ENCODE peak calls at places on chromosomes 16 and 17, in eight cellular contexts. One of them, this sample, is unnamed.

GRCh38 chr17:35788504-35788998 is 6.9 kb downstream of the MMP28 start:
- DNase-seq in CD8-positive, alpha-beta T cell: no peak
- DNase-seq in epithelial cell of esophagus: peak
- DNase-seq in cardiac muscle cell: no peak
- DNase-seq in HCT116: no peak
- DNase-seq in endodermal cell: no peak
- DNase-seq in cardiac fibroblast: peak
- DNase-seq in fibroblast of pulmonary artery: peak
- DNase-seq in this sample: no peak

GRCh38 chr17:73228748-73229236 is 32.9 kb downstream of the CPSF4L start:
- DNase-seq in CD8-positive, alpha-beta T cell: no peak
- DNase-seq in epithelial cell of esophagus: peak
- DNase-seq in cardiac muscle cell: no peak
- DNase-seq in HCT116: peak
- DNase-seq in endodermal cell: peak
- DNase-seq in cardiac fibroblast: peak
- DNase-seq in fibroblast of pulmonary artery: peak
- DNase-seq in this sample: no peak

GRCh38 chr17:43958953-43959352 is 5.2 kb upstream of the PYY start:
- DNase-seq in CD8-positive, alpha-beta T cell: no peak
- DNase-seq in epithelial cell of esophagus: peak
- DNase-seq in cardiac muscle cell: no peak
- DNase-seq in HCT116: no peak
- DNase-seq in endodermal cell: no peak
- DNase-seq in cardiac fibroblast: peak
- DNase-seq in fibroblast of pulmonary artery: no peak
- DNase-seq in this sample: no peak

GRCh38 chr16:24139282-24139681 is 116.9 kb upstream of the CACNG3 start:
- DNase-seq in CD8-positive, alpha-beta T cell: no peak
- DNase-seq in epithelial cell of esophagus: peak
- DNase-seq in cardiac muscle cell: no peak
- DNase-seq in HCT116: no peak
- DNase-seq in endodermal cell: peak
- DNase-seq in cardiac fibroblast: no peak
- DNase-seq in fibroblast of pulmonary artery: no peak
- DNase-seq in this sample: no peak

GRCh38 chr17:58666858-58667267 is 25.0 kb downstream of the TEX14 start:
- DNase-seq in CD8-positive, alpha-beta T cell: no peak
- DNase-seq in epithelial cell of esophagus: peak
- DNase-seq in cardiac muscle cell: no peak
- DNase-seq in HCT116: peak
- DNase-seq in endodermal cell: no peak
- DNase-seq in cardiac fibroblast: peak
- DNase-seq in fibroblast of pulmonary artery: peak
- DNase-seq in this sample: no peak

GRCh38 chr16:87166934-87167333 is 150.3 kb downstream of the C16orf95 start:
- DNase-seq in CD8-positive, alpha-beta T cell: no peak
- DNase-seq in epithelial cell of esophagus: no peak
- DNase-seq in cardiac muscle cell: no peak
- DNase-seq in HCT116: no peak
- DNase-seq in endodermal cell: no peak
- DNase-seq in cardiac fibroblast: no peak
- DNase-seq in fibroblast of pulmonary artery: no peak
- DNase-seq in this sample: no peak

GRCh38 chr16:2497116-2497630 is 16.6 kb upstream of the ATP6V0C start:
- DNase-seq in CD8-positive, alpha-beta T cell: no peak
- DNase-seq in epithelial cell of esophagus: no peak
- DNase-seq in cardiac muscle cell: no peak
- DNase-seq in HCT116: no peak
- DNase-seq in endodermal cell: no peak
- DNase-seq in cardiac fibroblast: peak
- DNase-seq in fibroblast of pulmonary artery: peak
- DNase-seq in this sample: no peak

GRCh38 chr16:83713597-83713996 is 94.2 kb upstream of the HSBP1 start:
- DNase-seq in CD8-positive, alpha-beta T cell: no peak
- DNase-seq in epithelial cell of esophagus: no peak
- DNase-seq in cardiac muscle cell: no peak
- DNase-seq in HCT116: no peak
- DNase-seq in endodermal cell: peak
- DNase-seq in cardiac fibroblast: no peak
- DNase-seq in fibroblast of pulmonary artery: no peak
- DNase-seq in this sample: no peak

GRCh38 chr16:15891508-15891907 is 3.1 kb upstream of the CEP20 start:
- DNase-seq in CD8-positive, alpha-beta T cell: no peak
- DNase-seq in epithelial cell of esophagus: no peak
- DNase-seq in cardiac muscle cell: no peak
- DNase-seq in HCT116: no peak
- DNase-seq in endodermal cell: no peak
- DNase-seq in cardiac fibroblast: no peak
- DNase-seq in fibroblast of pulmonary artery: no peak
- DNase-seq in this sample: no peak

GRCh38 chr16:15886078-15886477 is 2.3 kb downstream of the CEP20 start:
- DNase-seq in CD8-positive, alpha-beta T cell: no peak
- DNase-seq in epithelial cell of esophagus: no peak
- DNase-seq in cardiac muscle cell: no peak
- DNase-seq in HCT116: no peak
- DNase-seq in endodermal cell: no peak
- DNase-seq in cardiac fibroblast: no peak
- DNase-seq in fibroblast of pulmonary artery: no peak
- DNase-seq in this sample: no peak

GRCh38 chr16:15887283-15887682 is 1.1 kb downstream of the CEP20 start:
- DNase-seq in CD8-positive, alpha-beta T cell: no peak
- DNase-seq in epithelial cell of esophagus: peak
- DNase-seq in cardiac muscle cell: no peak
- DNase-seq in HCT116: no peak
- DNase-seq in endodermal cell: no peak
- DNase-seq in cardiac fibroblast: no peak
- DNase-seq in fibroblast of pulmonary artery: no peak
- DNase-seq in this sample: no peak

GRCh38 chr16:15885560-15886001 is 2.8 kb downstream of the CEP20 start:
- DNase-seq in CD8-positive, alpha-beta T cell: no peak
- DNase-seq in epithelial cell of esophagus: no peak
- DNase-seq in cardiac muscle cell: no peak
- DNase-seq in HCT116: no peak
- DNase-seq in endodermal cell: no peak
- DNase-seq in cardiac fibroblast: no peak
- DNase-seq in fibroblast of pulmonary artery: peak
- DNase-seq in this sample: no peak

DNA sequence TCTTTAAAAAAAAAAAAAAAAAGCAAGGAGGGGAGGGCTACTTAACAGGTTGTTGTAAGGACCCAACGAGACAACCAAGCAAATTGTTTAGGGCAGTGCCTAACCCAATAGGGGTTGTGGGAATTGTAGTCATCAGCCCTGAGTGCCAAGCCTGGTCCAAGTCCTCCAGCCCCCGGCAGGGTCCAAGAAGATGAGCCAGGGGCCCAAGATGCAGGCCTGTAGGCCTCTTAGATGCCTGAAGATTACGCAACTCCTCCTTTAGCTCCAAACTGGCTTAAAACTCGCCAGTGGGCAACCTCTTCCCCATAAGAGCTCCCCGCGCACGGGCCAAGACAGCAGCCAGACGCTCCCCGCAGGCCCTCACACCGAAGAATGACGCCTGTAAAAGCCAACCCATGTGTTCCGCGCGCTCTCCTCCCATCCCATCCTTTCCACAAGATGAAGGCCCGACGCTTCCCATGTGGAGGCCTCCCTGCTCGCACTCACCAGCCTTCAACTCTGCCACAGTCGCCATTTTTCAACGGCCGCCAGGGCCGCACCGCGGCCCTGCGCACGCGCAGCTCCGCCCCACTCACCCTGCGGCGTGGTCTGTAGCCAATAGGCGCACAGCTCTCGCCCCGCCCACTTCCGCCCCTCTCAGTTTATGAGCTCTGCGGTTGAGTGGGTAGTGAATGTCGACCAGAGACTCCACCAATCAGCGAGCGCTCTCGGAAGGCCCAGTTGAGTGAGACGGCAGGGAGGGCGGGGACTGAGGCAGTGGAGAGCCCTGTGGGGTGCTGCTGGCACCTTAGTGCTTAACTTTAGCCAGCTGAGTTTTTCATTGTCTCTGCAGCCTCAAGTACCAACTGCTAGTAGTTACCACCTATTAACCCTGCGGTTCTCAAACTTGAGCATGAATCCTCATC is at the start of gene CEP20:
- DNase-seq in CD8-positive, alpha-beta T cell: peak
- DNase-seq in epithelial cell of esophagus: peak
- DNase-seq in cardiac muscle cell: peak
- DNase-seq in HCT116: peak
- DNase-seq in endodermal cell: peak
- DNase-seq in cardiac fibroblast: peak
- DNase-seq in fibroblast of pulmonary artery: peak
- DNase-seq in this sample: peak
- TF ChIP-seq CTCF in CD8-positive, alpha-beta T cell: no peak
- TF ChIP-seq CTCF in epithelial cell of esophagus: peak
- TF ChIP-seq CTCF in cardiac muscle cell: peak
- TF ChIP-seq CTCF in HCT116: no peak
- TF ChIP-seq CTCF in endodermal cell: peak
- TF ChIP-seq CTCF in cardiac fibroblast: no peak
- TF ChIP-seq CTCF in fibroblast of pulmonary artery: no peak
- TF ChIP-seq CTCF in this sample: no peak

GRCh38 chr17:48104440-48104839 is 3.1 kb upstream of the SNX11 start:
- DNase-seq in CD8-positive, alpha-beta T cell: no peak
- DNase-seq in epithelial cell of esophagus: no peak
- DNase-seq in cardiac muscle cell: no peak
- DNase-seq in HCT116: no peak
- DNase-seq in endodermal cell: no peak
- DNase-seq in cardiac fibroblast: no peak
- DNase-seq in fibroblast of pulmonary artery: no peak
- DNase-seq in this sample: no peak

GRCh38 chr17:48110722-48111121 is 3.2 kb downstream of the SNX11 start:
- DNase-seq in CD8-positive, alpha-beta T cell: no peak
- DNase-seq in epithelial cell of esophagus: no peak
- DNase-seq in cardiac muscle cell: no peak
- DNase-seq in HCT116: no peak
- DNase-seq in endodermal cell: no peak
- DNase-seq in cardiac fibroblast: no peak
- DNase-seq in fibroblast of pulmonary artery: no peak
- DNase-seq in this sample: no peak

GRCh38 chr17:48106802-48107136 is 797 bp upstream of the SNX11 start:
- DNase-seq in CD8-positive, alpha-beta T cell: no peak
- DNase-seq in epithelial cell of esophagus: no peak
- DNase-seq in cardiac muscle cell: no peak
- DNase-seq in HCT116: no peak
- DNase-seq in endodermal cell: no peak
- DNase-seq in cardiac fibroblast: no peak
- DNase-seq in fibroblast of pulmonary artery: no peak
- DNase-seq in this sample: no peak

GRCh38 chr17:48103379-48103715 is 2.1 kb upstream of the CBX1 start:
- DNase-seq in CD8-positive, alpha-beta T cell: no peak
- DNase-seq in epithelial cell of esophagus: no peak
- DNase-seq in cardiac muscle cell: no peak
- DNase-seq in HCT116: no peak
- DNase-seq in endodermal cell: no peak
- DNase-seq in cardiac fibroblast: no peak
- DNase-seq in fibroblast of pulmonary artery: no peak
- DNase-seq in this sample: no peak

DNA sequence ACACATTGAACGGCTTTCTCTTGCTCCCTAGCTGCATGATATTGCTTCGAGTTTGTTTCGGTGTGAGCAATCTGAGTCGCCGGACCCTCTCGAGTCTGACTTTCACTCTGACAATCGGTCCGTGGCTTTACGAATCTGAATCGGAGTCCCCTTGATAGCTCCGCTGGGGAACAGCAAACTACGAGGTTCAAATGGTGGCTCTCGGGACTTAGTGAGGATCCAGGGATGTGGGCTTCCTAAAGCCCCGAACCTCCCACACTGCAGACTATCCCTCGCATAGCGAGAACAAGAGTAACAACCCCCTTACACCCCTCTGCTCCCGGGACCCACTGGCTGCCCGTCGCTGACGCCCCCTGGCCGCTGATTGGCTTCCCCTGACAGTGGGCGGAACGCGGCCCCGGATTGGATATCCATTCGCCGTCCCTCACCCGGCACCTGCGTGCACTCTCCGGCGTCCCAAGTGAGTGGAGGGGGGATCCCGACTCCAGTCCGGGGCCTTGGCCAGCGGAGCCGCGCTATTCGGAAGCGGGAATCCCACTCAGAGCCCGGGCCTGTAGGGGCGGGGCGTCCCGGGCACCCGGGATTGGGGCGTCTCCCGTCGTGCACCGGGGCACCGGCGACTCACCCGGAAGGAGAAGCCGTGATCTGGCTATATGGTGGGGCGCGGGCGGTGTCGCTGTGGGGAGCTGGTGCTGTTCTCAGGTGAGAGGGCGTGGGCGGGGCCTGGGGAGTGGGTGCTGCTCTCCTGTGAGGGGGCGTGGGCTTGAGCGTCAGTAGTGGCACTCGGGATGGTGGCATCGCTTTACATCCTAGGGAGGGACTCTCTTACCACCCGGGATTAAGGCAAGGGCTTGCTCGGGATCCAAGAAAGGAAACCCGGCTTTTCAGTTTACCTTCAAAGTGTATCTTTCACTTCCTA is at the start of gene SNX11:
- DNase-seq in CD8-positive, alpha-beta T cell: peak
- DNase-seq in epithelial cell of esophagus: peak
- DNase-seq in cardiac muscle cell: peak
- DNase-seq in HCT116: peak
- DNase-seq in endodermal cell: peak
- DNase-seq in cardiac fibroblast: peak
- DNase-seq in fibroblast of pulmonary artery: peak
- DNase-seq in this sample: peak
- TF ChIP-seq CTCF in CD8-positive, alpha-beta T cell: no peak
- TF ChIP-seq CTCF in epithelial cell of esophagus: peak
- TF ChIP-seq CTCF in cardiac muscle cell: no peak
- TF ChIP-seq CTCF in HCT116: no peak
- TF ChIP-seq CTCF in endodermal cell: no peak
- TF ChIP-seq CTCF in cardiac fibroblast: peak
- TF ChIP-seq CTCF in fibroblast of pulmonary artery: no peak
- TF ChIP-seq CTCF in this sample: no peak

DNA sequence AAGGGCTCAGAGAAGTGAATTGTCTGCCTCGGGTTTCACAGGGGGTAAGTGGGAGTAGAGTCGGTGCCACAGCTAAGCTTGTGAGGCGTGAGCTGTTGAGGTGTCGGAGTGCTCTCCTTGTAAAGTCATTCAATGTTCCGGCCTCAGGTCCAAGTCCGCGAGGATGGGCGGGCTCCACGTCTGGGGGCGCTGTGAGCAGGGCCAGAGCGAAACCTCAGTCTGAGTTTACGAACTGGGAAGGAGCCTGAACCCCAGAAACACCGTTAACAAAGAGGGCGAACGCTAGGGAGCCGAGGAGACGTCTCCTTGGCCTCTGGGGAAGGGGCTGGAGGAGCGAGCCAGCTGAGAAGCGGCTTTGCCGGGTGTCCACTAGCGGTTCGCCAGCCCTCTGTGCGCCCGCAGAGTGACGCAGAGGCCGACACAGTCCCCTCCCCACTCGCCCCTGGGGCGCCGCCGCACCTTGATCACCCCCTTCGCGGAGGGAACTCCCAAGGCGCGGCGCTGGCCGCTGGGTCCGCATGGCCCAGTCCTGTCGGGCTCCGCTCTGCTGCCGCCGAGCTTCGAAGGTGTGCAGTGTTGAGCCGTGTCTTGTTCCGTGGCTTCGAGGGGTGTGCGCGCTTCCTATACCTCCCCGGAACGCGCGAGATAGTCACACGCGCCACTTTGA is 4.9 kb downstream of the IRX3 start:
- DNase-seq in CD8-positive, alpha-beta T cell: no peak
- DNase-seq in epithelial cell of esophagus: no peak
- DNase-seq in cardiac muscle cell: peak
- DNase-seq in HCT116: no peak
- DNase-seq in endodermal cell: peak
- DNase-seq in cardiac fibroblast: no peak
- DNase-seq in fibroblast of pulmonary artery: no peak
- DNase-seq in this sample: peak
- TF ChIP-seq CTCF in CD8-positive, alpha-beta T cell: no peak
- TF ChIP-seq CTCF in epithelial cell of esophagus: no peak
- TF ChIP-seq CTCF in cardiac muscle cell: no peak
- TF ChIP-seq CTCF in HCT116: no peak
- TF ChIP-seq CTCF in endodermal cell: no peak
- TF ChIP-seq CTCF in cardiac fibroblast: no peak
- TF ChIP-seq CTCF in fibroblast of pulmonary artery: no peak
- TF ChIP-seq CTCF in this sample: no peak

GRCh38 chr16:53281280-53281679 is 153.0 kb upstream of the RBL2 start:
- DNase-seq in CD8-positive, alpha-beta T cell: no peak
- DNase-seq in epithelial cell of esophagus: no peak
- DNase-seq in cardiac muscle cell: no peak
- DNase-seq in HCT116: no peak
- DNase-seq in endodermal cell: no peak
- DNase-seq in cardiac fibroblast: no peak
- DNase-seq in fibroblast of pulmonary artery: no peak
- DNase-seq in this sample: no peak

GRCh38 chr16:53282328-53282727 is 151.9 kb upstream of the RBL2 start:
- DNase-seq in CD8-positive, alpha-beta T cell: no peak
- DNase-seq in epithelial cell of esophagus: no peak
- DNase-seq in cardiac muscle cell: no peak
- DNase-seq in HCT116: no peak
- DNase-seq in endodermal cell: no peak
- DNase-seq in cardiac fibroblast: no peak
- DNase-seq in fibroblast of pulmonary artery: no peak
- DNase-seq in this sample: no peak

GRCh38 chr16:53281859-53282258 is 152.4 kb upstream of the RBL2 start:
- DNase-seq in CD8-positive, alpha-beta T cell: no peak
- DNase-seq in epithelial cell of esophagus: no peak
- DNase-seq in cardiac muscle cell: no peak
- DNase-seq in HCT116: no peak
- DNase-seq in endodermal cell: no peak
- DNase-seq in cardiac fibroblast: no peak
- DNase-seq in fibroblast of pulmonary artery: no peak
- DNase-seq in this sample: no peak

GRCh38 chr16:53285236-53285635 is 149.0 kb upstream of the RBL2 start:
- DNase-seq in CD8-positive, alpha-beta T cell: no peak
- DNase-seq in epithelial cell of esophagus: no peak
- DNase-seq in cardiac muscle cell: no peak
- DNase-seq in HCT116: no peak
- DNase-seq in endodermal cell: no peak
- DNase-seq in cardiac fibroblast: no peak
- DNase-seq in fibroblast of pulmonary artery: no peak
- DNase-seq in this sample: no peak

GRCh38 chr16:53282975-53283946 is 151.0 kb upstream of the RBL2 start:
- DNase-seq in CD8-positive, alpha-beta T cell: no peak
- DNase-seq in epithelial cell of esophagus: peak
- DNase-seq in cardiac muscle cell: peak
- DNase-seq in HCT116: peak
- DNase-seq in endodermal cell: no peak
- DNase-seq in cardiac fibroblast: peak
- DNase-seq in fibroblast of pulmonary artery: peak
- DNase-seq in this sample: no peak
- TF ChIP-seq CTCF in CD8-positive, alpha-beta T cell: peak
- TF ChIP-seq CTCF in epithelial cell of esophagus: peak
- TF ChIP-seq CTCF in cardiac muscle cell: peak
- TF ChIP-seq CTCF in HCT116: peak
- TF ChIP-seq CTCF in endodermal cell: peak
- TF ChIP-seq CTCF in cardiac fibroblast: peak
- TF ChIP-seq CTCF in fibroblast of pulmonary artery: peak
- TF ChIP-seq CTCF in this sample: peak